ENCODE peak calls at places on chromosomes 11 and 22, in five cellular contexts. One of them, this sample, is unnamed.

GRCh38 chr22:27115816-27116256 is 458.4 kb downstream of the MIAT start:
- DNase-seq in germinal center: no peak
- DNase-seq in stimulated activated CD4-positive, alpha-beta T cell treated with anti-CD3 and anti-CD28 coated beads, Interleukin-12 subunit alpha, Interleukin-12 subunit beta, amount 100 ng/mL, for 48 hours: no peak
- DNase-seq in non-pigmented ciliary epithelial cell: peak; percentile 94
- DNase-seq in mesenchymal stem cell: peak; percentile 75
- DNase-seq in this sample: no peak

GRCh38 chr22:32999039-32999861 is 58.9 kb downstream of the SYN3 start:
- DNase-seq in germinal center: no peak
- DNase-seq in stimulated activated CD4-positive, alpha-beta T cell treated with anti-CD3 and anti-CD28 coated beads, Interleukin-12 subunit alpha, Interleukin-12 subunit beta, amount 100 ng/mL, for 48 hours: no peak
- DNase-seq in non-pigmented ciliary epithelial cell: no peak
- DNase-seq in mesenchymal stem cell: no peak
- DNase-seq in this sample: no peak

GRCh38 chr11:20310137-20310536 is 53.4 kb upstream of the HTATIP2 start:
- DNase-seq in germinal center: no peak
- DNase-seq in stimulated activated CD4-positive, alpha-beta T cell treated with anti-CD3 and anti-CD28 coated beads, Interleukin-12 subunit alpha, Interleukin-12 subunit beta, amount 100 ng/mL, for 48 hours: no peak
- DNase-seq in non-pigmented ciliary epithelial cell: no peak
- DNase-seq in mesenchymal stem cell: no peak
- DNase-seq in this sample: no peak

GRCh38 chr11:97739892-97740782 is 1280.6 kb upstream of the CNTN5 start:
- DNase-seq in germinal center: no peak
- DNase-seq in stimulated activated CD4-positive, alpha-beta T cell treated with anti-CD3 and anti-CD28 coated beads, Interleukin-12 subunit alpha, Interleukin-12 subunit beta, amount 100 ng/mL, for 48 hours: no peak
- DNase-seq in non-pigmented ciliary epithelial cell: peak; percentile 59
- DNase-seq in mesenchymal stem cell: peak; percentile 87
- DNase-seq in this sample: no peak

GRCh38 chr11:75576445-75577049 is 14.5 kb downstream of the SERPINH1 start:
- DNase-seq in germinal center: peak; percentile 84
- DNase-seq in stimulated activated CD4-positive, alpha-beta T cell treated with anti-CD3 and anti-CD28 coated beads, Interleukin-12 subunit alpha, Interleukin-12 subunit beta, amount 100 ng/mL, for 48 hours: no peak
- DNase-seq in non-pigmented ciliary epithelial cell: no peak
- DNase-seq in mesenchymal stem cell: peak; percentile 80
- DNase-seq in this sample: no peak

GRCh38 chr11:113288286-113288863 is 26.0 kb upstream of the TTC12 start:
- DNase-seq in germinal center: no peak
- DNase-seq in stimulated activated CD4-positive, alpha-beta T cell treated with anti-CD3 and anti-CD28 coated beads, Interleukin-12 subunit alpha, Interleukin-12 subunit beta, amount 100 ng/mL, for 48 hours: no peak
- DNase-seq in non-pigmented ciliary epithelial cell: no peak
- DNase-seq in mesenchymal stem cell: no peak
- DNase-seq in this sample: no peak

GRCh38 chr22:30667092-30667485 is 586 bp downstream of the DUSP18 start:
- DNase-seq in germinal center: no peak
- DNase-seq in stimulated activated CD4-positive, alpha-beta T cell treated with anti-CD3 and anti-CD28 coated beads, Interleukin-12 subunit alpha, Interleukin-12 subunit beta, amount 100 ng/mL, for 48 hours: no peak
- DNase-seq in non-pigmented ciliary epithelial cell: no peak
- DNase-seq in mesenchymal stem cell: no peak
- DNase-seq in this sample: no peak

GRCh38 chr11:121650520-121651266 is 197.9 kb upstream of the SORL1-AS1 start:
- DNase-seq in germinal center: no peak
- DNase-seq in stimulated activated CD4-positive, alpha-beta T cell treated with anti-CD3 and anti-CD28 coated beads, Interleukin-12 subunit alpha, Interleukin-12 subunit beta, amount 100 ng/mL, for 48 hours: peak; percentile 6
- DNase-seq in non-pigmented ciliary epithelial cell: no peak
- DNase-seq in mesenchymal stem cell: no peak
- DNase-seq in this sample: no peak

GRCh38 chr11:95152878-95153856 is 63.5 kb downstream of the ENDOD1 start:
- DNase-seq in germinal center: peak; percentile 38
- DNase-seq in stimulated activated CD4-positive, alpha-beta T cell treated with anti-CD3 and anti-CD28 coated beads, Interleukin-12 subunit alpha, Interleukin-12 subunit beta, amount 100 ng/mL, for 48 hours: no peak
- DNase-seq in non-pigmented ciliary epithelial cell: no peak
- DNase-seq in mesenchymal stem cell: no peak
- DNase-seq in this sample: no peak

GRCh38 chr11:65489061-65489705 is 9.7 kb upstream of the MALAT1 start:
- DNase-seq in germinal center: no peak
- DNase-seq in stimulated activated CD4-positive, alpha-beta T cell treated with anti-CD3 and anti-CD28 coated beads, Interleukin-12 subunit alpha, Interleukin-12 subunit beta, amount 100 ng/mL, for 48 hours: no peak
- DNase-seq in non-pigmented ciliary epithelial cell: no peak
- DNase-seq in mesenchymal stem cell: peak; percentile 98
- DNase-seq in this sample: peak; percentile 75

GRCh38 chr11:44463751-44464150 is 101.7 kb upstream of the CD82 start:
- DNase-seq in germinal center: no peak
- DNase-seq in stimulated activated CD4-positive, alpha-beta T cell treated with anti-CD3 and anti-CD28 coated beads, Interleukin-12 subunit alpha, Interleukin-12 subunit beta, amount 100 ng/mL, for 48 hours: no peak
- DNase-seq in non-pigmented ciliary epithelial cell: no peak
- DNase-seq in mesenchymal stem cell: no peak
- DNase-seq in this sample: no peak

GRCh38 chr22:31229402-31230140 is 17.5 kb downstream of the LIMK2 start:
- DNase-seq in germinal center: no peak
- DNase-seq in stimulated activated CD4-positive, alpha-beta T cell treated with anti-CD3 and anti-CD28 coated beads, Interleukin-12 subunit alpha, Interleukin-12 subunit beta, amount 100 ng/mL, for 48 hours: no peak
- DNase-seq in non-pigmented ciliary epithelial cell: no peak
- DNase-seq in mesenchymal stem cell: peak; percentile 49
- DNase-seq in this sample: peak; percentile 63

GRCh38 chr11:17760102-17761029 is 25.8 kb downstream of the KCNC1 start:
- DNase-seq in germinal center: peak; percentile 56
- DNase-seq in stimulated activated CD4-positive, alpha-beta T cell treated with anti-CD3 and anti-CD28 coated beads, Interleukin-12 subunit alpha, Interleukin-12 subunit beta, amount 100 ng/mL, for 48 hours: no peak
- DNase-seq in non-pigmented ciliary epithelial cell: no peak
- DNase-seq in mesenchymal stem cell: peak; percentile 41
- DNase-seq in this sample: no peak

GRCh38 chr22:28942801-28943500 is 59.6 kb downstream of the ZNRF3 start:
- DNase-seq in germinal center: no peak
- DNase-seq in stimulated activated CD4-positive, alpha-beta T cell treated with anti-CD3 and anti-CD28 coated beads, Interleukin-12 subunit alpha, Interleukin-12 subunit beta, amount 100 ng/mL, for 48 hours: no peak
- DNase-seq in non-pigmented ciliary epithelial cell: no peak
- DNase-seq in mesenchymal stem cell: no peak
- DNase-seq in this sample: no peak

GRCh38 chr11:64334764-64335741 is 5.0 kb upstream of the CCDC88B start:
- DNase-seq in germinal center: peak; percentile 85
- DNase-seq in stimulated activated CD4-positive, alpha-beta T cell treated with anti-CD3 and anti-CD28 coated beads, Interleukin-12 subunit alpha, Interleukin-12 subunit beta, amount 100 ng/mL, for 48 hours: no peak
- DNase-seq in non-pigmented ciliary epithelial cell: peak; percentile 87
- DNase-seq in mesenchymal stem cell: peak; percentile 92
- DNase-seq in this sample: no peak

GRCh38 chr11:1559103-1559951 is 12.7 kb downstream of the DUSP8 start:
- DNase-seq in germinal center: no peak
- DNase-seq in stimulated activated CD4-positive, alpha-beta T cell treated with anti-CD3 and anti-CD28 coated beads, Interleukin-12 subunit alpha, Interleukin-12 subunit beta, amount 100 ng/mL, for 48 hours: no peak
- DNase-seq in non-pigmented ciliary epithelial cell: no peak
- DNase-seq in mesenchymal stem cell: peak; percentile 25
- DNase-seq in this sample: peak; percentile 89

GRCh38 chr22:39990688-39991087 is 4.1 kb upstream of the FAM83F start:
- DNase-seq in germinal center: no peak
- DNase-seq in stimulated activated CD4-positive, alpha-beta T cell treated with anti-CD3 and anti-CD28 coated beads, Interleukin-12 subunit alpha, Interleukin-12 subunit beta, amount 100 ng/mL, for 48 hours: no peak
- DNase-seq in non-pigmented ciliary epithelial cell: no peak
- DNase-seq in mesenchymal stem cell: no peak
- DNase-seq in this sample: no peak

GRCh38 chr11:126339866-126340434 is 15.5 kb upstream of the ST3GAL4 start:
- DNase-seq in germinal center: no peak
- DNase-seq in stimulated activated CD4-positive, alpha-beta T cell treated with anti-CD3 and anti-CD28 coated beads, Interleukin-12 subunit alpha, Interleukin-12 subunit beta, amount 100 ng/mL, for 48 hours: no peak
- DNase-seq in non-pigmented ciliary epithelial cell: no peak
- DNase-seq in mesenchymal stem cell: no peak
- DNase-seq in this sample: peak; percentile 75

GRCh38 chr11:33178443-33179154 is 17.3 kb upstream of the CSTF3 start:
- DNase-seq in germinal center: no peak
- DNase-seq in stimulated activated CD4-positive, alpha-beta T cell treated with anti-CD3 and anti-CD28 coated beads, Interleukin-12 subunit alpha, Interleukin-12 subunit beta, amount 100 ng/mL, for 48 hours: no peak
- DNase-seq in non-pigmented ciliary epithelial cell: no peak
- DNase-seq in mesenchymal stem cell: peak; percentile 71
- DNase-seq in this sample: no peak

GRCh38 chr11:29432719-29433325 is 584.0 kb downstream of the KCNA4 start:
- DNase-seq in germinal center: no peak
- DNase-seq in stimulated activated CD4-positive, alpha-beta T cell treated with anti-CD3 and anti-CD28 coated beads, Interleukin-12 subunit alpha, Interleukin-12 subunit beta, amount 100 ng/mL, for 48 hours: no peak
- DNase-seq in non-pigmented ciliary epithelial cell: no peak
- DNase-seq in mesenchymal stem cell: peak; percentile 14
- DNase-seq in this sample: no peak

GRCh38 chr11:3102641-3102921 is 45.4 kb upstream of the CARS1 start:
- DNase-seq in germinal center: no peak
- DNase-seq in stimulated activated CD4-positive, alpha-beta T cell treated with anti-CD3 and anti-CD28 coated beads, Interleukin-12 subunit alpha, Interleukin-12 subunit beta, amount 100 ng/mL, for 48 hours: no peak
- DNase-seq in non-pigmented ciliary epithelial cell: no peak
- DNase-seq in mesenchymal stem cell: no peak
- DNase-seq in this sample: no peak